ENCODE peak calls at places on chromosomes 2 and 18, in four cellular contexts. V is astrocyte of the spinal cord, B is brain microvascular endothelial cell, U is iris pigment epithelial cell. Y is an unnamed sample.

GRCh38 chr2:62998949-62999348 is 51.7 kb upstream of the OTX1 start:
- DNase-seq in U (peak), V (peak), B (peak), Y (no peak)

GRCh38 chr18:58310517-58310916 is 266.5 kb downstream of the NEDD4L start:
- DNase-seq in B (no peak), U (peak), V (no peak), Y (peak)

GRCh38 chr2:217832987-217833386 is 169.8 kb downstream of the TNS1 start:
- DNase-seq in B (no peak), U (no peak), V (no peak), Y (no peak)

GRCh38 chr18:73778052-73778395 is 369.6 kb downstream of the FBXO15 start:
- DNase-seq in V (no peak), U (no peak), B (no peak), Y (no peak)

GRCh38 chr2:96248624-96249023 is 17.2 kb downstream of the TMEM127 start:
- DNase-seq in U (no peak), V (no peak), B (no peak), Y (no peak)

GRCh38 chr2:241267249-241268067 is 48.0 kb downstream of the HDLBP start:
- DNase-seq in U (no peak), V (no peak), B (no peak), Y (no peak)

GRCh38 chr2:118845005-118845842 is 2.2 kb downstream of the EN1 start:
- DNase-seq in V (no peak), B (no peak), U (no peak), Y (no peak)

GRCh38 chr2:177076636-177077179 is 135.9 kb upstream of the HNRNPA3 start:
- DNase-seq in V (no peak), B (no peak), U (no peak), Y (no peak)

GRCh38 chr2:217016829-217017228 is 157.0 kb upstream of the TNP1 start:
- DNase-seq in V (no peak), U (no peak), B (no peak), Y (no peak)

GRCh38 chr2:180694445-180695421 is 285.7 kb upstream of the UBE2E3 start:
- DNase-seq in V (peak), U (no peak), B (no peak), Y (no peak)

GRCh38 chr18:59468821-59469220 is 109.8 kb upstream of the LMAN1 start:
- DNase-seq in U (no peak), V (no peak), B (no peak), Y (no peak)

GRCh38 chr2:68853035-68853434 is 18.2 kb downstream of the BMP10 start:
- DNase-seq in B (peak), U (peak), V (peak), Y (peak)

GRCh38 chr2:134466141-134466540 is 212.3 kb downstream of the MGAT5 start:
- DNase-seq in B (no peak), U (no peak), V (no peak), Y (no peak)